ENCODE peak calls at places on chromosomes 16 and 17, in eight cellular contexts. V, R, E, K, O, D, B and F are unnamed samples.

GRCh38 chr17:9054146-9054545 is 32.8 kb downstream of the NTN1 start:
- DNase-seq in K (no peak), O (peak; percentile 36), E (no peak), D (no peak), V (no peak), B (no peak), R (no peak), F (no peak)

GRCh38 chr16:89133457-89134127 is 38.0 kb upstream of the CDH15 start:
- DNase-seq in B (peak; percentile 5), D (no peak), V (no peak), E (no peak), O (no peak), R (peak; percentile 46), K (no peak), F (peak; percentile 10)

GRCh38 chr17:47776330-47777197 is 43.5 kb downstream of the TBX21 start:
- DNase-seq in V (no peak), O (peak; percentile 45), E (no peak), K (peak; percentile 45), B (no peak), R (no peak), D (peak; percentile 74), F (no peak)

GRCh38 chr17:15954222-15954621 is 9.3 kb downstream of the ADORA2B start:
- DNase-seq in V (no peak), B (no peak), E (no peak), K (no peak), D (no peak), O (no peak), R (no peak), F (no peak)

GRCh38 chr16:26316683-26317464 is 625.1 kb downstream of the HS3ST4 start:
- DNase-seq in K (no peak), O (peak; percentile 51), B (no peak), D (no peak), E (no peak), R (no peak), V (no peak), F (no peak)

GRCh38 chr16:83951544-83951943 is 1.5 kb upstream of the OSGIN1 start:
- DNase-seq in V (no peak), E (no peak), R (no peak), D (no peak), O (no peak), K (no peak), B (no peak), F (no peak)

GRCh38 chr17:282000-282911 is 70.4 kb downstream of the RPH3AL start:
- DNase-seq in O (no peak), K (no peak), E (no peak), V (peak; percentile 3), R (peak; percentile 20), D (no peak), B (no peak), F (peak; percentile 9)

GRCh38 chr17:67244621-67245072 is 349 bp downstream of the HELZ start:
- DNase-seq in K (peak; percentile 26), D (peak; percentile 77), E (no peak), R (peak; percentile 78), V (no peak), O (no peak), B (peak; percentile 18), F (peak; percentile 59)

GRCh38 chr17:81381632-81382577 is 13.4 kb upstream of the BAHCC1 start:
- DNase-seq in K (no peak), E (no peak), V (no peak), R (peak; percentile 75), D (no peak), O (no peak), B (no peak), F (no peak)

GRCh38 chr16:85086347-85087291 is 25.7 kb downstream of the CIBAR2 start:
- DNase-seq in R (no peak), B (peak; percentile 78), V (peak; percentile 71), O (peak; percentile 85), E (peak; percentile 64), K (peak; percentile 68), D (peak; percentile 86), F (peak; percentile 49)

GRCh38 chr17:74697477-74697876 is 15.2 kb downstream of the CD300LF start:
- DNase-seq in R (no peak), O (no peak), D (no peak), V (no peak), E (no peak), K (no peak), B (no peak), F (no peak)

GRCh38 chr17:46157443-46158107 is 35.7 kb downstream of the KANSL1 start:
- DNase-seq in B (no peak), K (no peak), E (no peak), V (no peak), D (no peak), R (no peak), O (no peak), F (no peak)

GRCh38 chr16:82506734-82507133 is 120.0 kb upstream of the CDH13 start:
- DNase-seq in R (no peak), O (no peak), E (no peak), B (no peak), V (no peak), D (no peak), K (no peak), F (no peak)

GRCh38 chr17:41304091-41304490 is 1.4 kb upstream of the KRTAP29-1 start:
- DNase-seq in V (no peak), E (no peak), O (no peak), K (no peak), R (no peak), B (no peak), D (no peak), F (no peak)

GRCh38 chr17:41308918-41309359 is at the start of gene KRTAP16-1:
- DNase-seq in V (no peak), B (no peak), D (no peak), E (peak; percentile 40), O (no peak), R (peak; percentile 37), K (no peak), F (no peak)

GRCh38 chr17:41311111-41311510 is 2.0 kb upstream of the KRTAP16-1 start:
- DNase-seq in E (no peak), B (no peak), D (no peak), K (no peak), R (no peak), V (no peak), O (no peak), F (no peak)

GRCh38 chr17:41308251-41308917 is 725 bp downstream of the KRTAP16-1 start:
- DNase-seq in B (peak; percentile 58), O (no peak), K (no peak), V (no peak), E (peak; percentile 76), R (peak; percentile 57), D (no peak), F (no peak)

GRCh38 chr17:41307647-41308046 is 1.5 kb downstream of the KRTAP16-1 start:
- DNase-seq in R (no peak), D (no peak), O (no peak), V (no peak), E (no peak), K (no peak), B (no peak), F (no peak)
- H3K27ac ChIP-seq in R (no peak overlapping the region), D (no peak overlapping the region), O (no peak overlapping the region), V (no peak overlapping the region), E (peak overlapping the region; percentile 79), K (no peak overlapping the region), B (no peak overlapping the region), F (no peak overlapping the region)

GRCh38 chr16:1493746-1494094 is 560 bp downstream of the TELO2 start:
- DNase-seq in O (peak; percentile 21), D (no peak), B (no peak), K (peak; percentile 22), V (no peak), R (no peak), E (no peak), F (no peak)

GRCh38 chr16:1494711-1495110 is 1.6 kb downstream of the TELO2 start:
- DNase-seq in R (no peak), V (no peak), E (no peak), D (no peak), O (no peak), K (no peak), B (peak; percentile 65), F (no peak)

GRCh38 chr16:1492082-1492922 is 858 bp upstream of the TELO2 start:
- DNase-seq in E (no peak), D (no peak), K (no peak), B (no peak), O (no peak), R (no peak), V (no peak), F (no peak)

GRCh38 chr16:1494129-1494640 is 1.0 kb downstream of the TELO2 start:
- DNase-seq in O (peak; percentile 63), D (peak; percentile 62), B (peak; percentile 68), E (no peak), V (no peak), K (peak; percentile 66), R (peak; percentile 77), F (no peak)

GRCh38 chr16:1492923-1493745 is at the start of gene TELO2:
- DNase-seq in R (peak; percentile 92), E (peak; percentile 83), O (peak; percentile 87), B (peak; percentile 83), K (peak; percentile 79), D (peak; percentile 98), V (peak; percentile 74), F (peak; percentile 89)
- H3K27me3 ChIP-seq in R (no peaks in the 10 kb centered on the region), E (no peaks in the 10 kb centered on the region), O (no peaks in the 10 kb centered on the region), B (no peaks in the 10 kb centered on the region), K (no peaks in the 10 kb centered on the region), D (no peaks in the 10 kb centered on the region), V (no peaks in the 10 kb centered on the region), F (no peaks in the 10 kb centered on the region)

GRCh38 chr16:4239682-4240175 is 2.2 kb downstream of the SRL start:
- DNase-seq in D (no peak), B (no peak), R (no peak), E (no peak), O (no peak), V (no peak), K (no peak), F (no peak)
- H3K27ac ChIP-seq in D (no peak overlapping the region), B (peak overlapping the region; percentile 94), R (no peak overlapping the region), E (no peak overlapping the region), O (no peak overlapping the region), V (peak overlapping the region; percentile 26), K (no peak overlapping the region), F (no peak overlapping the region)

GRCh38 chr16:22816475-22816874 is 2.5 kb downstream of the HS3ST2 start:
- DNase-seq in K (no peak), V (no peak), O (peak; percentile 0), D (no peak), E (no peak), B (no peak), R (no peak), F (no peak)

GRCh38 chr16:22813946-22814325 is at the start of gene HS3ST2:
- DNase-seq in B (peak; percentile 35), O (peak; percentile 80), K (peak; percentile 70), R (peak; percentile 54), E (no peak), V (peak; percentile 15), D (no peak), F (no peak)

GRCh38 chr16:22815863-22816262 is 1.9 kb downstream of the HS3ST2 start:
- DNase-seq in O (peak; percentile 60), E (no peak), K (no peak), V (no peak), B (no peak), R (no peak), D (no peak), F (no peak)

GRCh38 chr16:22814330-22815105 is 556 bp downstream of the HS3ST2 start:
- DNase-seq in V (no peak), K (peak; percentile 9), E (no peak), R (peak; percentile 68), D (no peak), B (no peak), O (peak; percentile 53), F (no peak)

GRCh38 chr16:22813223-22813945 is 578 bp upstream of the HS3ST2 start:
- DNase-seq in D (peak; percentile 47), O (peak; percentile 87), B (peak; percentile 42), R (peak; percentile 58), V (no peak), K (peak; percentile 67), E (no peak), F (no peak)
- H3K27me3 ChIP-seq in D (no peaks in the 10 kb centered on the region), O (no peaks in the 10 kb centered on the region), B (peaks cover 83% of the 10 kb centered on the region), R (no peaks in the 10 kb centered on the region), V (peaks cover 10% of the 10 kb centered on the region), K (peaks cover 13% of the 10 kb centered on the region), E (no peaks in the 10 kb centered on the region), F (no peaks in the 10 kb centered on the region)